ENCODE peak calls at places on chromosomes 4 and X, in five cellular contexts. S, U, F, G and C are unnamed samples.
A peak's percentile ranks its signal among the peaks of the same experiment; 100 is the strongest.

GRCh38 chrX:53284684-53285447 is 3.5 kb upstream of the IQSEC2 start:
- DNase-seq in S (peak; percentile 59), U (peak; percentile 75), F (no peak), G (no peak), C (peak; percentile 73)

GRCh38 chrX:109624022-109624421 is 950 bp downstream of the KCNE5 start:
- DNase-seq in S (no peak), U (no peak), F (no peak), G (no peak), C (no peak)

GRCh38 chr4:153234923-153235322 is 30.7 kb downstream of the TRIM2 start:
- DNase-seq in S (no peak), U (no peak), F (no peak), G (no peak), C (no peak)

GRCh38 chr4:175951794-175952193 is 113.8 kb upstream of the WDR17 start:
- DNase-seq in S (no peak), U (no peak), F (no peak), G (no peak), C (no peak)

GRCh38 chr4:5511791-5512190 is 196.6 kb downstream of the EVC2 start:
- DNase-seq in S (no peak), U (no peak), F (no peak), G (no peak), C (no peak)

GRCh38 chr4:99868126-99868596 is 26.1 kb downstream of the LAMTOR3 start:
- DNase-seq in S (peak; percentile 59), U (no peak), F (peak; percentile 30), G (no peak), C (no peak)

GRCh38 chrX:20315140-20315539 is 48.4 kb upstream of the RPS6KA3 start:
- DNase-seq in S (no peak), U (no peak), F (no peak), G (no peak), C (peak; percentile 14)

GRCh38 chr4:77821775-77822174 is 2.6 kb upstream of the CNOT6L start:
- DNase-seq in S (peak; percentile 49), U (no peak), F (no peak), G (no peak), C (no peak)

GRCh38 chrX:65744965-65745364 is 77.5 kb downstream of the MSN start:
- DNase-seq in S (no peak), U (no peak), F (no peak), G (no peak), C (no peak)

GRCh38 chr4:123564758-123565346 is 168.3 kb downstream of the SPRY1 start:
- DNase-seq in S (peak; percentile 62), U (peak; percentile 85), F (peak; percentile 75), G (peak; percentile 15), C (peak; percentile 76)

GRCh38 chrX:39633293-39633692 is 464.5 kb downstream of the BCOR start:
- DNase-seq in S (no peak), U (peak; percentile 57), F (no peak), G (no peak), C (no peak)